ENCODE peak calls at places on chromosome 15, in eight cellular contexts. H, B, U, V, S, J, M and Y are unnamed samples.

GRCh38 chr15:33618300-33618699 is 307.5 kb downstream of the RYR3 start:
- DNase-seq in H (no peak), B (no peak), U (no peak), V (no peak), S (no peak), J (no peak), M (no peak), Y (no peak)

GRCh38 chr15:58362262-58362922 is 69.4 kb upstream of the LIPC start:
- DNase-seq in H (no peak), B (no peak), U (no peak), V (no peak), S (no peak), J (no peak), M (no peak), Y (no peak)

GRCh38 chr15:27088584-27089232 is 117.7 kb downstream of the GABRG3 start:
- DNase-seq in H (no peak), B (no peak), U (no peak), V (no peak), S (no peak), J (no peak), M (no peak), Y (no peak)

GRCh38 chr15:78641876-78642275 is 866 bp upstream of the CHRNB4 start:
- DNase-seq in H (no peak), B (no peak), U (no peak), V (no peak), S (no peak), J (no peak), M (no peak), Y (no peak)

GRCh38 chr15:43329222-43329959 is 982 bp downstream of the LCMT2 start:
- DNase-seq in H (no peak), B (no peak), U (no peak), V (no peak), S (peak), J (peak), M (peak), Y (peak)

GRCh38 chr15:77115179-77115578 is 44.3 kb upstream of the TSPAN3 start:
- DNase-seq in H (no peak), B (no peak), U (no peak), V (no peak), S (no peak), J (no peak), M (no peak), Y (no peak)

GRCh38 chr15:36880226-36880912 is 220.0 kb downstream of the MEIS2 start:
- DNase-seq in H (no peak), B (no peak), U (no peak), V (no peak), S (no peak), J (no peak), M (no peak), Y (no peak)

GRCh38 chr15:95446854-95447253 is 883.6 kb upstream of the NR2F2 start:
- DNase-seq in H (no peak), B (no peak), U (no peak), V (no peak), S (no peak), J (no peak), M (no peak), Y (no peak)

GRCh38 chr15:39803016-39803415 is 20.4 kb upstream of the FSIP1 start:
- DNase-seq in H (no peak), B (no peak), U (no peak), V (no peak), S (no peak), J (no peak), M (no peak), Y (peak)

GRCh38 chr15:58247803-58248503 is 109.8 kb downstream of the AQP9 start:
- DNase-seq in H (no peak), B (peak), U (no peak), V (peak), S (peak), J (no peak), M (peak), Y (no peak)

GRCh38 chr15:95018888-95019545 is 787.7 kb downstream of the MCTP2 start:
- DNase-seq in H (no peak), B (no peak), U (no peak), V (no peak), S (no peak), J (no peak), M (peak), Y (no peak)

GRCh38 chr15:72375501-72375845 is 341 bp downstream of the HEXA start:
- DNase-seq in H (no peak), B (peak), U (no peak), V (peak), S (peak), J (no peak), M (no peak), Y (no peak)

GRCh38 chr15:78438595-78439285 is 724 bp downstream of the IREB2 start:
- DNase-seq in H (no peak), B (no peak), U (no peak), V (no peak), S (no peak), J (no peak), M (no peak), Y (peak)

DNA sequence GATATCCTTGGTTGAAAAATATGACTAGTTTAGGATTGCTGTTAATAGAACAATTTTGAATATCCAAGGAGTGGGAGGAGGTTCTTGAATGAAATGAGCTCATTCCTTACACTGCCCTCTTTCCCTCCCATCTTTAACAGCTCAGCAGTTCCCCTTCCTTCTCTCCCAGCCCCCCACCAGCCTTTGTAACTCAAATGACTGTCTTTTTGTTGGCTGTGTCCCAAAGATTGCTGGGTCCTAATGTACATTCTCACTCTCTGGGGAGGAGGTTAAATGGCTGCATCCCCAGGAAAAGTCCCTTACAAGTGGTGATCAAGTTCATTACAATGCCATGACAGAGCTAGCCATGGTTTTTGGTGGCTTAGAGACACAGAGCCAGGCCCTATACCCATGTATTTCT is 293.1 kb upstream of the TPM1 start:
- DNase-seq in H (no peak), B (no peak), U (no peak), V (no peak), S (no peak), J (no peak), M (peak), Y (no peak)
- TF ChIP-seq POLR2A in H (no peak), B (no peak), U (no peak), V (no peak), S (no peak), J (no peak), M (no peak), Y (no peak)

GRCh38 chr15:65207280-65207679 is 4.0 kb downstream of the CILP start:
- DNase-seq in H (no peak), B (no peak), U (no peak), V (no peak), S (no peak), J (no peak), M (no peak), Y (no peak)

GRCh38 chr15:65204931-65205655 is 6.2 kb downstream of the CILP start:
- DNase-seq in H (no peak), B (no peak), U (no peak), V (no peak), S (no peak), J (no peak), M (no peak), Y (no peak)

GRCh38 chr15:65204236-65204930 is 6.9 kb downstream of the CILP start:
- DNase-seq in H (no peak), B (no peak), U (no peak), V (no peak), S (no peak), J (no peak), M (no peak), Y (no peak)

GRCh38 chr15:65208656-65209055 is 2.6 kb downstream of the CILP start:
- DNase-seq in H (no peak), B (no peak), U (no peak), V (no peak), S (no peak), J (no peak), M (no peak), Y (no peak)

DNA sequence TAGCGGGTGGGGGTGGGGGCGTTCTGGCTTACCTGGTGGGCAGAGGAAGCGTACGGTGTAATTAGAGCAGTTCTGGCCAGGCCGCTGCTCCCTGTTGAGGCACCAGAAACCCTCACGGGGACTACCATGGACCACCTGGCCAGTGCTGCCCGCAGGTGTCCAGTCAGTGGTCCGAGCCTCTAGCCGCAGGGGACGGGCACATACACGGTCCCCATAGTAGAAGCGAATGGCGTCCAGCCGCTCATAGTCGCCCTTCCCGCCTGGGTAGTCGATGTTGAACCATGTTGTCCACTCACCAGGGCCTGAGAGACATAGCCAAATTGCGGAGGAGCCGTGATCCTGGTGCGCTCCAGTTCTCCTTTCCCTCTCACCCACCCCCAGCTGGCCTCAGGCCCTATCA is 4.5 kb downstream of the CILP start:
- DNase-seq in H (no peak), B (no peak), U (no peak), V (no peak), S (no peak), J (no peak), M (no peak), Y (no peak)
- TF ChIP-seq POLR2A in H (no peak), B (no peak), U (no peak), V (no peak), S (no peak), J (no peak), M (no peak), Y (no peak)

GRCh38 chr15:100901702-100902435 is 17.3 kb upstream of the LRRK1 start:
- DNase-seq in H (peak), B (peak), U (no peak), V (no peak), S (no peak), J (no peak), M (no peak), Y (no peak)

GRCh38 chr15:100901296-100901695 is 17.9 kb upstream of the LRRK1 start:
- DNase-seq in H (no peak), B (peak), U (no peak), V (no peak), S (no peak), J (no peak), M (no peak), Y (no peak)

GRCh38 chr15:100903191-100903590 is 16.0 kb upstream of the LRRK1 start:
- DNase-seq in H (no peak), B (no peak), U (no peak), V (no peak), S (no peak), J (no peak), M (no peak), Y (no peak)

GRCh38 chr15:100900895-100901169 is 18.3 kb upstream of the LRRK1 start:
- DNase-seq in H (no peak), B (no peak), U (no peak), V (no peak), S (no peak), J (no peak), M (no peak), Y (no peak)

GRCh38 chr15:100902436-100903190 is 16.5 kb upstream of the LRRK1 start:
- DNase-seq in H (peak), B (peak), U (no peak), V (peak), S (peak), J (peak), M (peak), Y (no peak)
- TF ChIP-seq POLR2A in H (peak), B (no peak), U (no peak), V (no peak), S (no peak), J (no peak), M (no peak), Y (no peak)

GRCh38 chr15:67839929-67840746 is at the start of gene RNU6-1:
- DNase-seq in H (peak), B (peak), U (peak), V (peak), S (peak), J (peak), M (peak), Y (peak)
- TF ChIP-seq POLR2A in H (peak), B (peak), U (peak), V (peak), S (peak), J (peak), M (peak), Y (peak)

GRCh38 chr15:41777421-41777973 is 3.2 kb downstream of the MAPKBP1 start:
- DNase-seq in H (no peak), B (no peak), U (no peak), V (no peak), S (no peak), J (no peak), M (peak), Y (no peak)

GRCh38 chr15:41780266-41780665 is 6.0 kb downstream of the MAPKBP1 start:
- DNase-seq in H (no peak), B (no peak), U (no peak), V (no peak), S (no peak), J (no peak), M (peak), Y (no peak)

GRCh38 chr15:41778503-41778902 is 4.2 kb downstream of the MAPKBP1 start:
- DNase-seq in H (no peak), B (no peak), U (no peak), V (no peak), S (no peak), J (no peak), M (peak), Y (no peak)

GRCh38 chr15:41780727-41781126 is 6.4 kb downstream of the MAPKBP1 start:
- DNase-seq in H (no peak), B (no peak), U (no peak), V (no peak), S (no peak), J (no peak), M (no peak), Y (no peak)

GRCh38 chr15:41779662-41780157 is 5.4 kb downstream of the MAPKBP1 start:
- DNase-seq in H (no peak), B (no peak), U (no peak), V (no peak), S (no peak), J (no peak), M (no peak), Y (no peak)
- TF ChIP-seq POLR2A in H (no peak), B (no peak), U (no peak), V (no peak), S (no peak), J (no peak), M (no peak), Y (no peak)

GRCh38 chr15:75451674-75452363 is at the start of gene SIN3A:
- DNase-seq in H (peak), B (peak), U (peak), V (peak), S (peak), J (peak), M (peak), Y (peak)

GRCh38 chr15:75452364-75452967 is 976 bp upstream of the SIN3A start:
- DNase-seq in H (peak), B (peak), U (peak), V (peak), S (peak), J (peak), M (peak), Y (peak)

GRCh38 chr15:75450307-75451201 is 936 bp downstream of the SIN3A start:
- DNase-seq in H (peak), B (peak), U (peak), V (peak), S (peak), J (peak), M (peak), Y (peak)

GRCh38 chr15:75449585-75450306 is 1.7 kb downstream of the SIN3A start:
- DNase-seq in H (peak), B (no peak), U (no peak), V (peak), S (no peak), J (peak), M (no peak), Y (no peak)

DNA sequence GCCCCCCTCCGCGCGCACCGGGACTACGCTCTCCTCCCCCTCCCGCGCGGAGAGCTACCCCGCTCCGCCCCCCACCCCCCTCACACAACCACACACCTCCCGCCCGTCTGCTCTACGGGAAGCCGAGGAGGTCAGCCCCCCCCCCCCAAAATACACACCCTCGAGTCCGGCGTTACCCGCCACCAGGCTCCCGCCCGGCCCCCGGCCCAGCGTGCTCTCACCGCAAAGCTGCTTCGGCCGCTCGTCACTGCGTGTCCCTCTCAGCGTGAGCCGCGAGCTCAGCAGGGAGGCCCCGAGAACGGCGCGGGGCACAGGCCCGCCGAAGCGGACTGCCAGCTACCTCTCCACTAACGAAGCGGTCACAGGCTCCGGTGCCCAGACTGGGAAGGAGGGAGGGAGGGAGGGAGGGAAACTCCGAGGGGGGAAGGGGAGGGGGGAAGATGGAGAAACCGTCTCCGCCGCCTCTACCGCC is 252 bp downstream of the SIN3A start:
- DNase-seq in H (no peak), B (no peak), U (no peak), V (no peak), S (no peak), J (no peak), M (no peak), Y (no peak)
- TF ChIP-seq POLR2A in H (peak), B (no peak), U (no peak), V (peak), S (no peak), J (no peak), M (no peak), Y (no peak)

GRCh38 chr15:74621936-74622335 is 6.3 kb downstream of the CLK3 start:
- DNase-seq in H (no peak), B (no peak), U (no peak), V (no peak), S (no peak), J (no peak), M (no peak), Y (no peak)

GRCh38 chr15:74622758-74623157 is 7.1 kb downstream of the CLK3 start:
- DNase-seq in H (no peak), B (no peak), U (no peak), V (no peak), S (no peak), J (no peak), M (no peak), Y (no peak)

GRCh38 chr15:74621546-74621920 is 5.9 kb downstream of the CLK3 start:
- DNase-seq in H (no peak), B (no peak), U (no peak), V (no peak), S (no peak), J (no peak), M (no peak), Y (no peak)

GRCh38 chr15:74619916-74620635 is 4.4 kb downstream of the CLK3 start:
- DNase-seq in H (no peak), B (no peak), U (no peak), V (no peak), S (no peak), J (no peak), M (no peak), Y (no peak)

DNA sequence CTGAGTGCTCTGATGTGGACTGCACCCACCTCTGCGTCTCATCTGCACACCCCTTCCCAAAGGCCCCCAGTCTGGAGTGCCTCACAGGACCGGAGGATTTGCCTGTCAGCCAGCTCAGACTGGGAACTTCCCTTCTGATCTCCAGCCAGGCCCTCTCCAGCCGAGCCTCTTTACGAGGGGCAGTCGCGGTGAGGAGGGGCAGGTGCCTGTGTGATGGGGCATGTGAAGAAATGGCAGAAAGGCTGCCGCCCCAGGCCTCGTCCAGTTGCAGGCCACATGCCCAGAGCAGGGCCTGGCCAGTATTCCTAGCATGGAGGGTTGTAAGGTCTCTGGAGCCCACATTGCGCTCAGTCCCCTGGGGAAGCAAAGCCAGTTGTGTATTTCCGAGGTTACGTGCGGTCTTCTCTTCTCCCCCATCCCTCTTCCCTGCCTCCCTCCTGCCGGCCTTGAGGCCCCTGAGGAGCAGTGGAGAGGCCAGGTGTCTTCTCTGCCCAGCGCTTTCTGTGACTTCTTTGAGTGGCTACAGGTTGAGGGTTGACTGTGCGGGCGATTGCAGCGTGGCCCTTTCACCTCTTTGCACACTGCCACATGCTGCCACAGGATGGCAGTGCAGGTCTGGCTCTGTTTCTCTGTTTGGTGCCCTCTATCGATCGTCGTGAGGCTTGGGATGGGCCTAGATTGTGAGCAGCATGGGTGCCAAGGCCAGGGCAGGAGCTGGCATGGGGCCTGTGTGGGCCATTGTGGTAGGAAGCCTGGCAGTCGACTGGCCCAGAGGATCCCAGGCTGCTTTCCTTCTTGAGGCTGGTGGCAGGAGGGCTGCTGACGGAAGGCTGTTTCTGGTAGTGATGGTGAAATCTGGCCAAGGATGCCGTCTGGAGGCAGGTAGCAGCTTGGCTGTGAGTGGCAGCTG is 5.3 kb downstream of the CLK3 start:
- DNase-seq in H (no peak), B (peak), U (peak), V (peak), S (peak), J (no peak), M (peak), Y (peak)
- TF ChIP-seq POLR2A in H (no peak), B (no peak), U (no peak), V (no peak), S (no peak), J (no peak), M (no peak), Y (peak)

DNA sequence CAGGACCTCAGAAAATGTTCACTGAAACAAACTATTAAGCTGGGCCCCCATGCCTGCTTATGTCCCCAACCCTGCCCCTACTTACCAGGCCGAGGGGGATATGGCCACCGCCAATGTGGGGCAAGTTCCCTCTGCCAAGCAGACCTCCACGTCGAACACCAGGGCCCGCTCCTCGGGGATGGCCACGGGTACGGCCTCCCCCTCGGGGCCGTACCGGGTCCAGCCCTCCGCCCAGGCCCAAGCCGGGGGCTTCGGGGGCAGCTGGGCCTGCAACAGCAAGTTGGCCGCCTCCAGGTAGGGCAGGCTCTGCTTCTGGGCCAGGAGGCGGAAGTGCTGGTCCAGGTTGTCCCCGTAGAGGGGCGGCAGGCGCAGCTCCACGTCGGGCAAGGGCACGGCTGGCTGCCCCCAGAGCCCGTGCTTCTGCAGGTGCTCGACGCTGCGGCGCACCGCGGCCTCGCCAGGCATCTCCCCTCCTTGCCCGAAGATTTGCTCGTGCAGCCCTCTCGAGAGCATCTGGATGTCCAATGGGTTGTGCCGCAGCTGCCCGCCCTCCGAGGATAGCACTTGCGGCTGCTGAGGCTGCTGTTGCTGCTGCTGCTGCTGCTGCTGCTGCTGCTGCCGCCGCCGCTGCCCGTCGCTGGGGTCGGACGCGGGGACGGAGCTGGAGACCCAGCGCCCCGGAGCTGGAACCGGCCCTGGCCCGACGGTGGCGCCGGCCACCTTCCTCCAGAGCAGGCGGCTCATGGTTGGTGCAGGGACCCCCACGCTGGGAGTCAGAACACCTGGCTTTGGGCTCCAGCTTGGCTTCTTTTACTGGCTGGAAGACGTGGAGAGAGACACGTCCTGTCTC is 1.4 kb downstream of the POLG start:
- DNase-seq in H (peak), B (no peak), U (no peak), V (no peak), S (no peak), J (no peak), M (no peak), Y (no peak)
- TF ChIP-seq POLR2A in H (no peak), B (no peak), U (no peak), V (no peak), S (no peak), J (no peak), M (no peak), Y (no peak)